ENCODE peak calls at places on chromosome 12, in six cellular contexts. One of them, this sample, is unnamed.

GRCh38 chr12:109541412-109541725 is 31.9 kb downstream of the MMAB start:
- DNase-seq in left ventricle myocardium inferior: no peak
- DNase-seq in H9: no peak
- DNase-seq in suprapubic skin: no peak
- DNase-seq in IMR-90: peak; percentile 4
- DNase-seq in cardiac muscle cell: no peak
- DNase-seq in this sample: no peak

GRCh38 chr12:89492883-89493282 is 31.7 kb downstream of the GALNT4 start:
- DNase-seq in left ventricle myocardium inferior: no peak
- DNase-seq in suprapubic skin: no peak
- DNase-seq in cardiac muscle cell: no peak
- DNase-seq in IMR-90: no peak
- DNase-seq in H9: no peak
- DNase-seq in this sample: no peak

GRCh38 chr12:85036241-85036707 is at the start of the genes LRRIQ1 and TSPAN19:
- DNase-seq in H9: peak; percentile 95
- DNase-seq in IMR-90: peak; percentile 79
- DNase-seq in left ventricle myocardium inferior: peak; percentile 20
- DNase-seq in suprapubic skin: peak; percentile 54
- DNase-seq in cardiac muscle cell: peak; percentile 90
- DNase-seq in this sample: peak; percentile 77

GRCh38 chr12:26833692-26834168 is 736 bp upstream of the ITPR2 start:
- DNase-seq in suprapubic skin: no peak
- DNase-seq in IMR-90: peak; percentile 13
- DNase-seq in left ventricle myocardium inferior: no peak
- DNase-seq in H9: peak; percentile 85
- DNase-seq in cardiac muscle cell: peak; percentile 69
- DNase-seq in this sample: peak; percentile 57

GRCh38 chr12:52575256-52575655 is 1.6 kb upstream of the KRT74 start:
- DNase-seq in left ventricle myocardium inferior: no peak
- DNase-seq in suprapubic skin: no peak
- DNase-seq in IMR-90: no peak
- DNase-seq in H9: no peak
- DNase-seq in cardiac muscle cell: no peak
- DNase-seq in this sample: no peak

GRCh38 chr12:26119391-26119981 is 5.4 kb downstream of the BHLHE41 start:
- DNase-seq in left ventricle myocardium inferior: no peak
- DNase-seq in cardiac muscle cell: peak; percentile 80
- DNase-seq in H9: no peak
- DNase-seq in IMR-90: peak; percentile 78
- DNase-seq in suprapubic skin: no peak
- DNase-seq in this sample: no peak

GRCh38 chr12:109951136-109951535 is 45.0 kb downstream of the GIT2 start:
- DNase-seq in H9: no peak
- DNase-seq in cardiac muscle cell: peak; percentile 85
- DNase-seq in left ventricle myocardium inferior: no peak
- DNase-seq in suprapubic skin: no peak
- DNase-seq in IMR-90: peak; percentile 96
- DNase-seq in this sample: no peak

GRCh38 chr12:132422057-132423043 is 67.6 kb upstream of the FBRSL1 start:
- DNase-seq in cardiac muscle cell: no peak
- DNase-seq in H9: peak; percentile 70
- DNase-seq in IMR-90: peak; percentile 42
- DNase-seq in suprapubic skin: no peak
- DNase-seq in left ventricle myocardium inferior: no peak
- DNase-seq in this sample: peak; percentile 62

GRCh38 chr12:46351861-46352595 is 20.5 kb downstream of the SLC38A2 start:
- DNase-seq in cardiac muscle cell: no peak
- DNase-seq in suprapubic skin: no peak
- DNase-seq in H9: no peak
- DNase-seq in left ventricle myocardium inferior: no peak
- DNase-seq in IMR-90: no peak
- DNase-seq in this sample: no peak

GRCh38 chr12:79764641-79765040 is 73.9 kb upstream of the PAWR start:
- DNase-seq in IMR-90: no peak
- DNase-seq in left ventricle myocardium inferior: no peak
- DNase-seq in H9: no peak
- DNase-seq in cardiac muscle cell: no peak
- DNase-seq in suprapubic skin: no peak
- DNase-seq in this sample: no peak

GRCh38 chr12:19031032-19031431 is 98.5 kb upstream of the PLEKHA5 start:
- DNase-seq in cardiac muscle cell: peak; percentile 77
- DNase-seq in left ventricle myocardium inferior: no peak
- DNase-seq in H9: no peak
- DNase-seq in suprapubic skin: no peak
- DNase-seq in IMR-90: peak; percentile 85
- DNase-seq in this sample: no peak

GRCh38 chr12:1533205-1533601 is 61.2 kb downstream of the FBXL14 start:
- DNase-seq in H9: peak; percentile 17
- DNase-seq in left ventricle myocardium inferior: no peak
- DNase-seq in cardiac muscle cell: no peak
- DNase-seq in suprapubic skin: no peak
- DNase-seq in IMR-90: no peak
- DNase-seq in this sample: no peak

GRCh38 chr12:1532367-1532752 is 62.0 kb downstream of the FBXL14 start:
- DNase-seq in left ventricle myocardium inferior: no peak
- DNase-seq in IMR-90: no peak
- DNase-seq in suprapubic skin: no peak
- DNase-seq in H9: peak; percentile 20
- DNase-seq in cardiac muscle cell: no peak
- DNase-seq in this sample: no peak

GRCh38 chr12:1531654-1532366 is 62.6 kb downstream of the FBXL14 start:
- DNase-seq in suprapubic skin: no peak
- DNase-seq in cardiac muscle cell: no peak
- DNase-seq in left ventricle myocardium inferior: no peak
- DNase-seq in IMR-90: no peak
- DNase-seq in H9: peak; percentile 41
- DNase-seq in this sample: no peak

GRCh38 chr12:1533602-1534304 is 60.6 kb downstream of the FBXL14 start:
- DNase-seq in IMR-90: peak; percentile 43
- DNase-seq in cardiac muscle cell: no peak
- DNase-seq in suprapubic skin: no peak
- DNase-seq in left ventricle myocardium inferior: no peak
- DNase-seq in H9: peak; percentile 25
- DNase-seq in this sample: no peak

DNA sequence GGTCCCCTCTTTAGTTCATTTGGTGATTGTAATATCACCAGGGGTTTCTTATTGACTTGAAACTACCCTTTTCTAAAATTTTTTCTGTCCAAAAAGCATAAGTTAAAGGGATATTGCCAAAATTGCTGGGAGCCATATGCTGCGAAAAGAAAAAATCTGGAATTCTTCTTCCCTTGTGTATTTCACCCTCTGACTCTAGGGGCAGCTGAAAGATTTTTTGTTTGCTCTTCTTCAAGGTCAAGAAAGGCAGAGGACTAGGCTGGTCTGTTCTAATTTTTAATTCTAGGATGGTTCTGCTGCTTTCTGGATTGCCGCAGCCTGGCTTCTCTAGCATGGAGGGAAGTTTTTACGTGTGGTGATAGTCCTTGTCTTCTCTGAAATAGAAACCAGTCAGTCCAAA is 61.6 kb downstream of the FBXL14 start:
- DNase-seq in suprapubic skin: no peak
- DNase-seq in IMR-90: no peak
- DNase-seq in left ventricle myocardium inferior: no peak
- DNase-seq in H9: no peak
- DNase-seq in cardiac muscle cell: no peak
- DNase-seq in this sample: no peak
- TF ChIP-seq CTCF in suprapubic skin: no peak
- TF ChIP-seq CTCF in IMR-90: peak; percentile 5
- TF ChIP-seq CTCF in left ventricle myocardium inferior: no peak
- TF ChIP-seq CTCF in H9: no peak
- TF ChIP-seq CTCF in cardiac muscle cell: no peak
- TF ChIP-seq CTCF in this sample: no peak

GRCh38 chr12:117231750-117232149 is 41.5 kb upstream of the FBXO21 start:
- DNase-seq in left ventricle myocardium inferior: no peak
- DNase-seq in H9: no peak
- DNase-seq in cardiac muscle cell: no peak
- DNase-seq in IMR-90: no peak
- DNase-seq in suprapubic skin: no peak
- DNase-seq in this sample: no peak
- TF ChIP-seq CTCF in left ventricle myocardium inferior: no peak
- TF ChIP-seq CTCF in H9: peak; percentile 62
- TF ChIP-seq CTCF in cardiac muscle cell: no peak
- TF ChIP-seq CTCF in IMR-90: no peak
- TF ChIP-seq CTCF in suprapubic skin: no peak
- TF ChIP-seq CTCF in this sample: no peak

GRCh38 chr12:54166543-54167499 is 22.0 kb downstream of the SMUG1 start:
- DNase-seq in IMR-90: no peak
- DNase-seq in cardiac muscle cell: no peak
- DNase-seq in suprapubic skin: no peak
- DNase-seq in H9: no peak
- DNase-seq in left ventricle myocardium inferior: no peak
- DNase-seq in this sample: no peak

GRCh38 chr12:54173066-54173726 is 15.6 kb downstream of the SMUG1 start:
- DNase-seq in H9: peak; percentile 48
- DNase-seq in cardiac muscle cell: peak; percentile 18
- DNase-seq in suprapubic skin: no peak
- DNase-seq in left ventricle myocardium inferior: peak; percentile 40
- DNase-seq in IMR-90: no peak
- DNase-seq in this sample: peak; percentile 74

GRCh38 chr12:54172102-54172630 is 16.6 kb downstream of the SMUG1 start:
- DNase-seq in left ventricle myocardium inferior: no peak
- DNase-seq in IMR-90: no peak
- DNase-seq in cardiac muscle cell: no peak
- DNase-seq in suprapubic skin: no peak
- DNase-seq in H9: no peak
- DNase-seq in this sample: no peak

GRCh38 chr12:54167500-54167896 is 21.3 kb downstream of the SMUG1 start:
- DNase-seq in suprapubic skin: no peak
- DNase-seq in H9: no peak
- DNase-seq in IMR-90: no peak
- DNase-seq in left ventricle myocardium inferior: no peak
- DNase-seq in cardiac muscle cell: no peak
- DNase-seq in this sample: no peak

GRCh38 chr12:54169036-54169435 is 19.7 kb downstream of the SMUG1 start:
- DNase-seq in left ventricle myocardium inferior: no peak
- DNase-seq in IMR-90: no peak
- DNase-seq in H9: no peak
- DNase-seq in suprapubic skin: no peak
- DNase-seq in cardiac muscle cell: no peak
- DNase-seq in this sample: no peak
- TF ChIP-seq CTCF in left ventricle myocardium inferior: no peak
- TF ChIP-seq CTCF in IMR-90: no peak
- TF ChIP-seq CTCF in H9: peak; percentile 52
- TF ChIP-seq CTCF in suprapubic skin: no peak
- TF ChIP-seq CTCF in cardiac muscle cell: no peak
- TF ChIP-seq CTCF in this sample: peak; percentile 36

DNA sequence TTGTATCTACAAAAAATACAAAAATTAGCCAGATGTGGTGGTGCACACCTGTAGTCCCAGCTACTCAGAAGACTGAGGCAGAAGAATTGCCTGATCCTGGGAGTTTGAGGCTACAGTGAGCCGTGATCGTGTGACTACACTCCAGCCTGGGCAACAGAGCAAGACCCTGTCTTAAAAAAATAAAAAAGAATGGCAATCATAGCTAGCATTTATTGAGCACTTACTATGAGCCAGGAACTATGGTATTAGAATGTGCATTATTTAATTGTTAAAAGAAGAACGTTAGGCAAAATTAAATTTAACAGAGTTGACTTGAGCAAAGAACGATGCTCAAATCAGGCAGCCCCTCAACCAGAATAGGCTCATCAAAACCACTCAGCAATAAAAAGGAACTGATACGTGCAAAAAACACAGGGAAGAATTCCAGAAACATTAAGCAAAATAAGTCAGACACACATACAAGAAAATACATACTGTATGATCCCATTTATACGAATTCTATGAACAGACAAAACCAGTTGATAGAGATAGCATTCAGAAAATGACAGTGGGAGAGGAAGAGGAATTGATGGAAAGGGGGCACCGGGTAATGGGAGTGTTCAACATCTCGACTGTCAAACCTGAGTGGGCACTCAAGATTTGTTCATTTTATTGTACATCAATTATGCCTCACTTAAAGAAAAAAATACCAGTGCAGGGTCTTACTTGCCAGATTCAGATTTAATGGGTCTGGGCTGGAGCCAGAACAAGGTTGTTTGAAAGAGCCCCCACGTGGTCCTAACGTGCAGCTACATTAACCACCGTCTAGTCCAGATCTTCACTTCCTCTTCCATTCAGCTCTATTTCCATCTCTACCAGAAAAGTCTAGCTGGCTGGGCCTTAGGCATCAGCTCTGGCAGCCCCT is 8.0 kb downstream of the SCNN1A start:
- DNase-seq in H9: no peak
- DNase-seq in cardiac muscle cell: peak; percentile 69
- DNase-seq in IMR-90: peak; percentile 28
- DNase-seq in left ventricle myocardium inferior: no peak
- DNase-seq in suprapubic skin: no peak
- DNase-seq in this sample: no peak
- TF ChIP-seq CTCF in H9: peak; percentile 41
- TF ChIP-seq CTCF in cardiac muscle cell: peak; percentile 39
- TF ChIP-seq CTCF in IMR-90: peak; percentile 17
- TF ChIP-seq CTCF in left ventricle myocardium inferior: peak; percentile 40
- TF ChIP-seq CTCF in suprapubic skin: peak; percentile 2
- TF ChIP-seq CTCF in this sample: no peak